ENCODE peak calls at places on chromosomes 3 and 15, in four cellular contexts. One of them, this sample, is unnamed.

GRCh38 chr3:72997421-72997961 is 880 bp downstream of the PPP4R2 start:
- DNase-seq in lung: no peak
- DNase-seq in activated naive CD8-positive, alpha-beta T cell treated with anti-CD3 and anti-CD28 coated beads, Interleukin-2, amount 50 U/mL, for 24 hours: peak; percentile 20
- DNase-seq in germinal center: peak; percentile 51
- DNase-seq in this sample: no peak

GRCh38 chr3:130537609-130538304 is 20.8 kb downstream of the COL6A6 start:
- DNase-seq in lung: no peak
- DNase-seq in activated naive CD8-positive, alpha-beta T cell treated with anti-CD3 and anti-CD28 coated beads, Interleukin-2, amount 50 U/mL, for 24 hours: no peak
- DNase-seq in germinal center: no peak
- DNase-seq in this sample: no peak

GRCh38 chr3:190443257-190443656 is 6.4 kb downstream of the TMEM207 start:
- DNase-seq in lung: no peak
- DNase-seq in activated naive CD8-positive, alpha-beta T cell treated with anti-CD3 and anti-CD28 coated beads, Interleukin-2, amount 50 U/mL, for 24 hours: no peak
- DNase-seq in germinal center: no peak
- DNase-seq in this sample: no peak

GRCh38 chr15:40085225-40085624 is 23.5 kb downstream of the BMF start:
- DNase-seq in lung: no peak
- DNase-seq in activated naive CD8-positive, alpha-beta T cell treated with anti-CD3 and anti-CD28 coated beads, Interleukin-2, amount 50 U/mL, for 24 hours: no peak
- DNase-seq in germinal center: no peak
- DNase-seq in this sample: no peak

GRCh38 chr3:111070772-111071256 is 802 bp upstream of the NECTIN3 start:
- DNase-seq in lung: no peak
- DNase-seq in activated naive CD8-positive, alpha-beta T cell treated with anti-CD3 and anti-CD28 coated beads, Interleukin-2, amount 50 U/mL, for 24 hours: peak; percentile 16
- DNase-seq in germinal center: no peak
- DNase-seq in this sample: no peak

GRCh38 chr3:129605593-129606521 is 619 bp downstream of the PLXND1 start:
- DNase-seq in lung: no peak
- DNase-seq in activated naive CD8-positive, alpha-beta T cell treated with anti-CD3 and anti-CD28 coated beads, Interleukin-2, amount 50 U/mL, for 24 hours: peak; percentile 42
- DNase-seq in germinal center: peak; percentile 42
- DNase-seq in this sample: peak; percentile 27

GRCh38 chr3:24519368-24520100 is 24.9 kb upstream of the THRB start:
- DNase-seq in lung: no peak
- DNase-seq in activated naive CD8-positive, alpha-beta T cell treated with anti-CD3 and anti-CD28 coated beads, Interleukin-2, amount 50 U/mL, for 24 hours: no peak
- DNase-seq in germinal center: peak; percentile 49
- DNase-seq in this sample: no peak

GRCh38 chr3:168705412-168705811 is 609.7 kb upstream of the GOLIM4 start:
- DNase-seq in lung: no peak
- DNase-seq in activated naive CD8-positive, alpha-beta T cell treated with anti-CD3 and anti-CD28 coated beads, Interleukin-2, amount 50 U/mL, for 24 hours: no peak
- DNase-seq in germinal center: no peak
- DNase-seq in this sample: no peak

GRCh38 chr3:145780301-145780700 is 380.7 kb downstream of the PLOD2 start:
- DNase-seq in lung: no peak
- DNase-seq in activated naive CD8-positive, alpha-beta T cell treated with anti-CD3 and anti-CD28 coated beads, Interleukin-2, amount 50 U/mL, for 24 hours: no peak
- DNase-seq in germinal center: no peak
- DNase-seq in this sample: no peak

GRCh38 chr15:39692464-39693327 is 89.9 kb downstream of the FSIP1 start:
- DNase-seq in lung: no peak
- DNase-seq in activated naive CD8-positive, alpha-beta T cell treated with anti-CD3 and anti-CD28 coated beads, Interleukin-2, amount 50 U/mL, for 24 hours: no peak
- DNase-seq in germinal center: no peak
- DNase-seq in this sample: peak; percentile 42

GRCh38 chr3:154121236-154122095 is at the start of gene ARHGEF26:
- DNase-seq in lung: peak; percentile 93
- DNase-seq in activated naive CD8-positive, alpha-beta T cell treated with anti-CD3 and anti-CD28 coated beads, Interleukin-2, amount 50 U/mL, for 24 hours: peak; percentile 62
- DNase-seq in germinal center: peak; percentile 89
- DNase-seq in this sample: peak; percentile 44

GRCh38 chr15:68729789-68730201 is 90.9 kb downstream of the ANP32A start:
- DNase-seq in lung: no peak
- DNase-seq in activated naive CD8-positive, alpha-beta T cell treated with anti-CD3 and anti-CD28 coated beads, Interleukin-2, amount 50 U/mL, for 24 hours: no peak
- DNase-seq in germinal center: no peak
- DNase-seq in this sample: peak; percentile 27

GRCh38 chr3:23094890-23095462 is 108.2 kb upstream of the UBE2E2 start:
- DNase-seq in lung: no peak
- DNase-seq in activated naive CD8-positive, alpha-beta T cell treated with anti-CD3 and anti-CD28 coated beads, Interleukin-2, amount 50 U/mL, for 24 hours: no peak
- DNase-seq in germinal center: no peak
- DNase-seq in this sample: no peak